ENCODE peak calls at places on chromosomes 1 and 21, in nine cellular contexts. S is left cardiac atrium; D is NCI-H748 treated with DMSO at 0.1 percent for 48 hours; I is esophagus muscularis mucosa; X is HS-27A; O is prostate gland; K is stimulated activated CD8-positive, alpha-beta memory T cell treated with anti-CD3 and anti-CD28 coated beads, Interleukin-15, amount 100 ng/mL, for 1 hour; E is effector CD4-positive, alpha-beta T cell; U is H4. C is an unnamed sample.

GRCh38 chr1:186626533-186626932 is 53.7 kb downstream of the PTGS2 start:
- DNase-seq in X (no peak), K (no peak), D (no peak), O (no peak), U (no peak), S (no peak), I (no peak), E (no peak), C (no peak)

GRCh38 chr1:211951856-211952255 is 83.5 kb downstream of the INTS7 start:
- DNase-seq in X (no peak), O (no peak), D (no peak), K (no peak), S (no peak), U (peak; percentile 39), I (no peak), E (no peak), C (no peak)

GRCh38 chr1:59046730-59047157 is 250.2 kb upstream of the FGGY start:
- DNase-seq in D (no peak), S (no peak), I (no peak), E (no peak), X (no peak), O (peak; percentile 24), U (no peak), K (no peak), C (peak; percentile 18)

GRCh38 chr1:162135271-162135775 is 65.8 kb downstream of the NOS1AP start:
- DNase-seq in I (peak; percentile 81), X (no peak), S (no peak), E (no peak), U (no peak), O (no peak), K (no peak), D (no peak), C (no peak)

GRCh38 chr1:28640766-28641165 is 2.1 kb downstream of the TAF12 start:
- DNase-seq in U (no peak), S (no peak), K (no peak), E (no peak), D (no peak), O (no peak), X (no peak), I (no peak), C (no peak)

GRCh38 chr1:8794605-8795004 is 22.8 kb downstream of the RERE start:
- DNase-seq in O (no peak), S (no peak), E (no peak), D (no peak), X (no peak), K (no peak), I (no peak), U (no peak), C (no peak)

GRCh38 chr1:236425031-236425663 is 31.1 kb downstream of the EDARADD start:
- DNase-seq in U (no peak), O (no peak), X (no peak), K (no peak), E (no peak), I (no peak), D (no peak), S (no peak), C (no peak)

GRCh38 chr1:106276856-106277255 is 779.6 kb upstream of the PRMT6 start:
- DNase-seq in O (no peak), K (no peak), U (no peak), S (no peak), E (no peak), D (no peak), I (no peak), X (no peak), C (no peak)

GRCh38 chr1:152348447-152348846 is 11.4 kb downstream of the FLG2 start:
- DNase-seq in S (no peak), O (no peak), D (no peak), K (no peak), U (no peak), E (no peak), I (no peak), X (no peak), C (no peak)

GRCh38 chr1:65389296-65389695 is 31.2 kb upstream of the LEPR start:
- DNase-seq in I (no peak), D (no peak), O (no peak), S (no peak), X (no peak), K (no peak), U (no peak), E (no peak), C (no peak)

GRCh38 chr21:31220567-31220966 is 123.5 kb downstream of the TIAM1 start:
- DNase-seq in E (no peak), K (no peak), D (peak; percentile 85), X (no peak), O (no peak), S (no peak), U (no peak), I (no peak), C (no peak)

GRCh38 chr21:26112979-26113378 is 57.6 kb downstream of the APP start:
- DNase-seq in I (no peak), O (no peak), X (no peak), E (no peak), U (no peak), K (no peak), D (no peak), S (no peak), C (no peak)

GRCh38 chr1:77977989-77978292 is 931 bp downstream of the FUBP1 start:
- DNase-seq in S (no peak), O (no peak), D (no peak), X (no peak), E (no peak), K (no peak), U (no peak), I (no peak), C (no peak)

GRCh38 chr1:11847667-11848445 is at the start of gene NPPA:
- DNase-seq in D (peak; percentile 10), U (no peak), K (no peak), E (no peak), X (no peak), S (peak; percentile 91), O (no peak), I (no peak), C (no peak)

GRCh38 chr1:64965239-64966157 is 851 bp downstream of the JAK1 start:
- DNase-seq in O (peak; percentile 40), I (no peak), U (peak; percentile 76), E (peak; percentile 68), S (peak; percentile 75), K (peak; percentile 40), X (no peak), D (no peak), C (peak; percentile 27)

GRCh38 chr1:99652881-99653281 is 7.0 kb downstream of the PALMD start:
- DNase-seq in U (no peak), O (no peak), D (no peak), I (no peak), K (no peak), E (no peak), S (no peak), X (no peak), C (no peak)

GRCh38 chr1:228404107-228404720 is 2.4 kb downstream of the TRIM11 start:
- DNase-seq in S (no peak), U (no peak), D (no peak), K (no peak), O (no peak), X (no peak), E (no peak), I (no peak), C (no peak)

GRCh38 chr1:1082239-1083180 is 8.4 kb upstream of the RNF223 start:
- DNase-seq in I (no peak), D (no peak), K (no peak), S (peak; percentile 16), U (no peak), O (no peak), X (no peak), E (peak; percentile 1), C (no peak)

GRCh38 chr1:221741364-221741970 is 422 bp downstream of the DUSP10 start:
- DNase-seq in X (no peak), S (peak; percentile 33), K (peak; percentile 4), E (no peak), I (no peak), O (no peak), D (no peak), U (peak; percentile 9), C (no peak)

GRCh38 chr1:43460988-43461693 is 7.4 kb upstream of the HYI start:
- DNase-seq in D (no peak), E (no peak), S (no peak), K (no peak), O (no peak), X (no peak), U (no peak), I (peak; percentile 83), C (no peak)

GRCh38 chr1:7229186-7229585 is 443.9 kb downstream of the CAMTA1 start:
- DNase-seq in I (no peak), D (no peak), X (no peak), O (no peak), U (no peak), K (no peak), E (no peak), S (no peak), C (no peak)

GRCh38 chr21:42486551-42486950 is 9.5 kb downstream of the RSPH1 start:
- DNase-seq in O (no peak), X (no peak), S (no peak), K (no peak), D (no peak), E (no peak), U (no peak), I (no peak), C (no peak)

GRCh38 chr1:215111916-215112315 is 29.4 kb downstream of the KCNK2 start:
- DNase-seq in K (no peak), X (no peak), O (no peak), U (no peak), D (no peak), I (no peak), S (no peak), E (no peak), C (no peak)

GRCh38 chr1:156198831-156199349 is 5.0 kb downstream of the SLC25A44 start:
- DNase-seq in S (no peak), E (no peak), I (no peak), O (no peak), X (no peak), U (no peak), D (no peak), K (no peak), C (no peak)

GRCh38 chr1:84991097-84991890 is 5.6 kb downstream of the MCOLN2 start:
- DNase-seq in E (no peak), I (no peak), K (no peak), O (no peak), S (no peak), D (no peak), U (no peak), X (no peak), C (no peak)

GRCh38 chr1:212719633-212720032 is 20.0 kb upstream of the BATF3 start:
- DNase-seq in S (no peak), I (no peak), K (no peak), E (no peak), D (no peak), X (no peak), O (no peak), U (no peak), C (no peak)

C was measured in substantia nigra.